ENCODE peak calls at places on chromosome 6, in eight cellular contexts. N, B, V, U, Z, Y, T and P are unnamed samples.

GRCh38 chr6:26044140-26045045 is 42.8 kb upstream of the HFE start:
- DNase-seq in N (no peak), B (no peak), V (no peak), U (no peak), Z (peak; percentile 50), Y (peak; percentile 64), T (no peak), P (peak; percentile 33)

GRCh38 chr6:45576648-45577624 is 199.2 kb upstream of the SUPT3H start:
- DNase-seq in N (no peak), B (no peak), V (peak; percentile 69), U (no peak), Z (no peak), Y (no peak), T (no peak), P (no peak)

GRCh38 chr6:133774356-133774755 is 114.6 kb upstream of the TCF21 start:
- DNase-seq in N (peak; percentile 44), B (peak; percentile 61), V (no peak), U (no peak), Z (peak; percentile 63), Y (no peak), T (no peak), P (peak; percentile 64)

GRCh38 chr6:296151-297122 is 4.2 kb downstream of the DUSP22 start:
- DNase-seq in N (peak; percentile 63), B (no peak), V (no peak), U (no peak), Z (peak; percentile 15), Y (peak; percentile 71), T (no peak), P (no peak)

GRCh38 chr6:131159578-131159977 is 24.3 kb downstream of the AKAP7 start:
- DNase-seq in N (no peak), B (peak; percentile 83), V (no peak), U (no peak), Z (peak; percentile 35), Y (no peak), T (no peak), P (peak; percentile 72)

GRCh38 chr6:169326067-169326799 is 72.6 kb upstream of the THBS2 start:
- DNase-seq in N (no peak), B (peak; percentile 23), V (no peak), U (no peak), Z (peak; percentile 62), Y (no peak), T (peak; percentile 44), P (peak; percentile 8)

GRCh38 chr6:31727034-31727716 is 1.9 kb downstream of the DDAH2 start:
- DNase-seq in N (no peak), B (no peak), V (no peak), U (no peak), Z (no peak), Y (no peak), T (no peak), P (no peak)

GRCh38 chr6:157980288-157981131 is 1.2 kb upstream of the SYNJ2 start:
- DNase-seq in N (no peak), B (no peak), V (no peak), U (no peak), Z (no peak), Y (no peak), T (no peak), P (no peak)

GRCh38 chr6:134427721-134428120 is 109.8 kb upstream of the SGK1 start:
- DNase-seq in N (no peak), B (no peak), V (no peak), U (no peak), Z (no peak), Y (no peak), T (no peak), P (peak; percentile 9)

GRCh38 chr6:4928426-4928825 is 75.4 kb downstream of the RPP40 start:
- DNase-seq in N (no peak), B (peak; percentile 74), V (no peak), U (no peak), Z (peak; percentile 60), Y (no peak), T (no peak), P (peak; percentile 53)

GRCh38 chr6:163123098-163123497 is 291.4 kb upstream of the QKI start:
- DNase-seq in N (no peak), B (no peak), V (no peak), U (no peak), Z (no peak), Y (no peak), T (no peak), P (no peak)

GRCh38 chr6:40377173-40377806 is 209.9 kb downstream of the LRFN2 start:
- DNase-seq in N (no peak), B (no peak), V (no peak), U (no peak), Z (no peak), Y (no peak), T (no peak), P (no peak)

DNA sequence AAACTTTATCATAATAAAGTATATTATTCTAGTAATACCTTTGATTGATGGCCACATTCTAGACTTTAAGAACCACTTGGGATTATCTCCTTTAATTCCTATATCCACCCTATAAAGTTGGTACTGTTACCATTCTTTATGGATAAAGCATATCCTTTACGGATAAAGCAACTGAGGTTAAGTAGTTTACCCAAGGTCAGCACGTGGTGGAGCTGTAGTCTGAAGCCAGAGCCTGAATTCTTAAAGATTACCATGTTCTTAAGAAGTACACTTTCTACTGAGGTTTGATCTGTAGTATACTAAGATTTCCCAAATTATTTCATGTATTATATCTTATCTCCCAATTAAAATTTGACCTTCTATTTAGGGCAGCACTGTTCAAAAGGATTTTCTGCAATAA is 3.0 kb upstream of the NCOA7 start:
- DNase-seq in N (peak; percentile 69), B (no peak), V (no peak), U (no peak), Z (peak; percentile 75), Y (no peak), T (no peak), P (no peak)
- TF ChIP-seq CTCF in N (peak; percentile 24), B (peak; percentile 15), V (no peak), U (no peak), Z (peak; percentile 41), Y (peak; percentile 4), T (peak; percentile 27), P (peak; percentile 46)

DNA sequence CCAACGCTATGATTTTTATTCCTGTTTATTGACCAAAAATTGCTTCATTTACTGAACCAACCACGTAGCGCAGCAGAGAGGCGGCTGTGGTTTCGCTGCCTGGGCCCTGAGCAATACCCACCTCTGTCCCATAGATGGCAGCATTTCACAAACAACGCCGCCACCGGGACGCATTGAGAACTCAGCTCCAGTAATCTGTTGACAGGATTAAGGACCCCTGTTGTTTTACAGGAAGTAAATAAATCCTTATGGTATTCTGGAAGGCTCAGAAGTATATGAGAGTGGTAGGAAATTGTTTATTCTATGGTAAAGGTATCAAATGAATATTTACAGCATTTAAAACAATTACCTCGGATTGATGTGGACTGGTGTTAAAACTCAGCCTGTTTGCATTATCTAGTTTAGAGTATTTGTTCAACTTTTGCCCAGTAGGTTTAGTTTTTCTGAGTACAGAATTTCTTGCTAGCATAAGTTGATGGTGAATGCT is 547.9 kb upstream of the SLC35B3 start:
- DNase-seq in N (peak; percentile 58), B (peak; percentile 13), V (peak; percentile 55), U (peak; percentile 9), Z (peak; percentile 72), Y (peak; percentile 20), T (peak; percentile 61), P (peak; percentile 65)
- H3K36me3 ChIP-seq in N (no peaks in the 10 kb centered on the region), B (no peaks in the 10 kb centered on the region), V (no peaks in the 10 kb centered on the region), U (no peaks in the 10 kb centered on the region), Z (no peaks in the 10 kb centered on the region), Y (no peaks in the 10 kb centered on the region), T (no peaks in the 10 kb centered on the region), P (no peaks in the 10 kb centered on the region)

GRCh38 chr6:128807577-128807976 is 75.4 kb upstream of the LAMA2 start:
- DNase-seq in N (peak; percentile 62), B (peak; percentile 26), V (no peak), U (no peak), Z (peak; percentile 74), Y (no peak), T (peak; percentile 34), P (no peak)
- TF ChIP-seq CTCF in N (peak; percentile 35), B (peak; percentile 49), V (no peak), U (peak; percentile 39), Z (peak; percentile 61), Y (peak; percentile 54), T (peak; percentile 42), P (peak; percentile 38)

DNA sequence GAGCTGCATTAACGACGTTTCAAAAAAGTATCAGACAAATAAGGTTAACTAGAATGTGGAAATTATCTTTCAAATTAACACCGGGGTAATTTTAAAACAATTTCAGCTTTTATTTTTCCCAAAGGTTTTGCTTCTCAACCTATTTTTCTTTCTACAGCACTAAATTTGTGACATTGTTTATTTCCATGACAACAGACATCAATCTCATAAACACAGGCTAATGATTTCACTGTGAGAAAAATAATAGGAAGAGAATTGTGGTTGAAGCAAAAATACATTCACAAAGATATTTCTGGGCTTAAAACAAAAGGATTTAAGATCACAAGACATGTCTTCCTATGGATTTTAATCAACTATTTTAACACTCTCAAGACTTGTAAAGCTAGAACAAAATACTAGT is 38.4 kb downstream of the COL12A1 start:
- DNase-seq in N (peak; percentile 45), B (no peak), V (no peak), U (no peak), Z (peak; percentile 27), Y (no peak), T (no peak), P (no peak)
- H3K36me3 ChIP-seq in N (no peaks in the 10 kb centered on the region), B (peaks cover 3% of the 10 kb centered on the region), V (no peaks in the 10 kb centered on the region), U (no peaks in the 10 kb centered on the region), Z (no peaks in the 10 kb centered on the region), Y (no peaks in the 10 kb centered on the region), T (no peaks in the 10 kb centered on the region), P (peaks cover 3% of the 10 kb centered on the region)

DNA sequence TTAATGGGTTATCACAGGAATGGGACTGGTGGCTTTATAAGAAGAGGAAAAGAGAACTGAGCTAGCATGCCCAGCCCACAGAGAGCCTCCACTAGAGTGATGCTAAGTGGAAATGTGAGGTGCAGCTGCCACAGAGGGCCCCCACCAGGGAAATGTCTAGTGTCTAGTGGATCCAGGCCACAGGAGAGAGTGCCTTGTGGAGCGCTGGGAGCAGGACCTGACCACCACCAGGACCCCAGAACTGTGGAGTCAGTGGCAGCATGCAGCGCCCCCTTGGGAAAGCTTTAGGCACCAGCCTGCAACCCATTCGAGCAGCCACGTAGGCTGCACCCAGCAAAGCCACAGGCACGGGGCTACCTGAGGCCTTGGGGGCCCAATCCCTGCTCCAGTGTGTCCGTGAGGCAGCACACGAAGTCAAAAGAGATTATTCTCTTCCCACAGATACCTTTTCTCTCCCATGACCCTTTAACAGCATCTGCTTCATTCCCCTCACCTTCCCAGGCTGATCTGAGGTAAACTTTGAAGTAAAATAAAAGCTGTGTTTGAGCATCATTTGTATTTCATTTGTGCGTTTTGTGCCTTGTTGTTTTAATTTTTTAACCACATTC is 4.4 kb downstream of the HLA-E start:
- DNase-seq in N (peak; percentile 15), B (no peak), V (no peak), U (no peak), Z (no peak), Y (no peak), T (no peak), P (no peak)
- TF ChIP-seq CTCF in N (peak; percentile 23), B (no peak), V (no peak), U (no peak), Z (peak; percentile 27), Y (peak; percentile 64), T (no peak), P (peak; percentile 49)

GRCh38 chr6:36488221-36488620 is 45.4 kb downstream of the KCTD20 start:
- DNase-seq in N (no peak), B (no peak), V (no peak), U (no peak), Z (no peak), Y (no peak), T (no peak), P (no peak)
- H3K36me3 ChIP-seq in N (peaks cover 12% of the 10 kb centered on the region), B (peaks cover 18% of the 10 kb centered on the region), V (peaks cover 13% of the 10 kb centered on the region), U (peaks cover 8% of the 10 kb centered on the region), Z (peaks cover 12% of the 10 kb centered on the region), Y (peaks cover 12% of the 10 kb centered on the region), T (peaks cover 14% of the 10 kb centered on the region), P (peaks cover 45% of the 10 kb centered on the region)